ENCODE peak calls at places on chromosomes 13 and 19, in six cellular contexts. J is T-helper 2 cell; R is non-pigmented ciliary epithelial cell; L is DMS153; V is ELR; H is activated naive CD8-positive, alpha-beta T cell treated with anti-CD3 and anti-CD28 coated beads, Interleukin-2, amount 50 U/mL, for 24 hours. Q is an unnamed sample.

GRCh38 chr19:4208385-4209094 is 20.8 kb upstream of the EBI3 start:
- DNase-seq in J (no peak), R (no peak), L (peak), V (peak), H (no peak), Q (peak)

GRCh38 chr19:13149628-13150186 is 468 bp downstream of the STX10 start:
- DNase-seq in J (no peak), R (no peak), L (no peak), V (peak), H (peak), Q (no peak)

GRCh38 chr19:31350033-31350692 is 927 bp upstream of the TSHZ3 start:
- DNase-seq in J (no peak), R (no peak), L (no peak), V (peak), H (no peak), Q (peak)

GRCh38 chr13:111384441-111385181 is 64.2 kb downstream of the TEX29 start:
- DNase-seq in J (no peak), R (no peak), L (no peak), V (no peak), H (peak), Q (no peak)

GRCh38 chr13:95404141-95404882 is 103.1 kb upstream of the ABCC4 start:
- DNase-seq in J (peak), R (peak), L (peak), V (peak), H (peak), Q (peak)

GRCh38 chr19:4328243-4328990 is 10.2 kb downstream of the STAP2 start:
- DNase-seq in J (peak), R (peak), L (no peak), V (peak), H (peak), Q (peak)

GRCh38 chr19:39111593-39112199 is 13.9 kb upstream of the PAK4 start:
- DNase-seq in J (no peak), R (no peak), L (no peak), V (no peak), H (no peak), Q (peak)

GRCh38 chr19:6464070-6464873 is at the start of gene CRB3:
- DNase-seq in J (no peak), R (no peak), L (peak), V (no peak), H (peak), Q (peak)

GRCh38 chr19:45152504-45153338 is 8.1 kb downstream of the NKPD1 start:
- DNase-seq in J (peak), R (peak), L (peak), V (no peak), H (peak), Q (peak)